ENCODE peak calls at places on chromosomes 1 and 21, in six cellular contexts. Q is GM12878, O is HCT116, U is K562, D is H1, I is HepG2. C is an unnamed sample.
A peak's percentile ranks its signal among the peaks of the same experiment; 100 is the strongest.

GRCh38 chr1:29505537-29506220 is 269.4 kb downstream of the PTPRU start:
- DNase-seq in Q (no peak), O (no peak), U (no peak), D (no peak), I (no peak), C (no peak)

GRCh38 chr1:232793944-232794343 is 11.3 kb upstream of the MAP10 start:
- DNase-seq in Q (no peak), O (peak; percentile 2), U (no peak), D (no peak), I (no peak), C (no peak)

GRCh38 chr1:186178426-186179043 is 196.5 kb downstream of the TPR start:
- DNase-seq in Q (no peak), O (no peak), U (no peak), D (no peak), I (no peak), C (no peak)

GRCh38 chr1:150235436-150235851 is 468 bp downstream of the ANP32E start:
- DNase-seq in Q (no peak), O (no peak), U (peak; percentile 45), D (no peak), I (no peak), C (no peak)

GRCh38 chr1:168114845-168115244 is 21.9 kb downstream of the GPR161 start:
- DNase-seq in Q (no peak), O (no peak), U (no peak), D (no peak), I (no peak), C (no peak)

GRCh38 chr1:167173516-167174184 is 47.0 kb upstream of the POU2F1 start:
- DNase-seq in Q (no peak), O (peak; percentile 60), U (no peak), D (no peak), I (no peak), C (no peak)

GRCh38 chr21:34158866-34159616 is 85.7 kb downstream of the MRPS6 start:
- DNase-seq in Q (no peak), O (no peak), U (no peak), D (no peak), I (no peak), C (no peak)

GRCh38 chr1:15417365-15417934 is 7.8 kb downstream of the EFHD2 start:
- DNase-seq in Q (no peak), O (no peak), U (peak; percentile 62), D (no peak), I (no peak), C (no peak)

GRCh38 chr21:43311303-43311817 is 115.6 kb downstream of the SIK1 start:
- DNase-seq in Q (no peak), O (no peak), U (no peak), D (no peak), I (peak; percentile 68), C (no peak)

GRCh38 chr1:6109688-6110087 is 64.0 kb downstream of the KCNAB2 start:
- DNase-seq in Q (no peak), O (no peak), U (peak; percentile 49), D (no peak), I (no peak), C (no peak)

GRCh38 chr1:201096977-201097856 is 15.0 kb downstream of the CACNA1S start:
- DNase-seq in Q (no peak), O (no peak), U (no peak), D (no peak), I (no peak), C (no peak)

GRCh38 chr1:224343679-224344078 is 13.0 kb upstream of the CNIH4 start:
- DNase-seq in Q (no peak), O (no peak), U (no peak), D (no peak), I (no peak), C (no peak)

GRCh38 chr1:6030144-6030543 is 15.5 kb upstream of the KCNAB2 start:
- DNase-seq in Q (no peak), O (no peak), U (no peak), D (no peak), I (no peak), C (no peak)

GRCh38 chr1:78333426-78334012 is 157.3 kb upstream of the PTGFR start:
- DNase-seq in Q (no peak), O (peak; percentile 37), U (peak; percentile 12), D (no peak), I (peak; percentile 16), C (no peak)

GRCh38 chr21:22235866-22236590 is 1237.8 kb downstream of the NCAM2 start:
- DNase-seq in Q (no peak), O (no peak), U (no peak), D (no peak), I (no peak), C (no peak)

GRCh38 chr1:202501281-202501680 is 152.8 kb downstream of the PPP1R12B start:
- DNase-seq in Q (no peak), O (peak; percentile 12), U (peak; percentile 17), D (no peak), I (peak; percentile 31), C (peak; percentile 28)

GRCh38 chr1:51190996-51191395 is 45.1 kb upstream of the RNF11 start:
- DNase-seq in Q (no peak), O (no peak), U (no peak), D (no peak), I (no peak), C (no peak)

GRCh38 chr21:15058718-15059316 is 6.0 kb downstream of the NRIP1 start:
- DNase-seq in Q (no peak), O (peak; percentile 32), U (peak; percentile 25), D (no peak), I (no peak), C (no peak)

GRCh38 chr1:232472485-232473041 is 157.4 kb downstream of the SIPA1L2 start:
- DNase-seq in Q (no peak), O (no peak), U (no peak), D (no peak), I (no peak), C (peak; percentile 44)

GRCh38 chr21:31354122-31354521 is 10.1 kb upstream of the TIAM1 start:
- DNase-seq in Q (no peak), O (peak; percentile 70), U (no peak), D (no peak), I (no peak), C (no peak)

GRCh38 chr1:111234258-111234657 is 6.7 kb downstream of the CHI3L2 start:
- DNase-seq in Q (no peak), O (no peak), U (no peak), D (no peak), I (no peak), C (no peak)

GRCh38 chr1:3248416-3249141 is 179.6 kb downstream of the PRDM16 start:
- DNase-seq in Q (no peak), O (no peak), U (no peak), D (no peak), I (no peak), C (no peak)

GRCh38 chr1:832136-832535 is 91.6 kb upstream of the SAMD11 start:
- DNase-seq in Q (no peak), O (no peak), U (no peak), D (no peak), I (no peak), C (no peak)
- H3K4me3 ChIP-seq in Q (no peak overlapping the region), O (no peak overlapping the region), U (no peak overlapping the region), D (no peak overlapping the region), I (no peak overlapping the region), C (no peak overlapping the region)

GRCh38 chr1:210328746-210329488 is at the start of gene HHAT:
- DNase-seq in Q (no peak), O (peak; percentile 62), U (peak; percentile 12), D (peak; percentile 10), I (peak; percentile 49), C (peak; percentile 71)

GRCh38 chr1:210330279-210330866 is 1.7 kb downstream of the HHAT start:
- DNase-seq in Q (no peak), O (no peak), U (no peak), D (no peak), I (no peak), C (no peak)

GRCh38 chr1:210332233-210332632 is 3.5 kb downstream of the HHAT start:
- DNase-seq in Q (no peak), O (no peak), U (no peak), D (no peak), I (no peak), C (no peak)

GRCh38 chr1:210325026-210325670 is 3.6 kb upstream of the HHAT start:
- DNase-seq in Q (no peak), O (no peak), U (no peak), D (no peak), I (no peak), C (no peak)

GRCh38 chr1:210328032-210328745 is 513 bp upstream of the HHAT start:
- DNase-seq in Q (no peak), O (no peak), U (no peak), D (no peak), I (no peak), C (no peak)
- TF ChIP-seq ZNF274 in Q (no peak), O (no peak), U (no peak), D (no peak), I (no peak), C (no peak)

DNA sequence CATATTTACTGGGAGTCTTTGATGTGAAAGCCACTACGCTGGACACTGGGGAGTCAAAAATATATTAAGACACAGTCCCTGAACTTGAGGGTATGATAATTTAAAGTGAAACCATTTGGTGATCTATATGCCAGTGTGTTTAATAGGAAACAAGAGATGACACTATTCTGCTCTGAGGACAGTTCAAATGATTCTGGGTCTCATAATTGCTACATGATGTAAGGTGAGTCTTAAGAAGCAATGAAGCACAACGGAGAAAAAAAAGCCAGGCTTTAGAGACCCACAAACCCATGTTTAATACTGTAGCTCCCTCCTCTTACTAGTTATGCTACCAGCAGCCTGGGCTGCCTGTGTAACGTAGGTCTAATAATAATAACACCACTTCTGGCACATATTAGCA is 14.2 kb upstream of the LRRC8D start:
- DNase-seq in Q (no peak), O (no peak), U (no peak), D (no peak), I (no peak), C (no peak)
- H3K27me3 ChIP-seq in Q (no peaks in the 10 kb centered on the region), O (no peaks in the 10 kb centered on the region), U (no peaks in the 10 kb centered on the region), D (no peaks in the 10 kb centered on the region), I (no peaks in the 10 kb centered on the region), C (no peaks in the 10 kb centered on the region)

GRCh38 chr1:39159224-39160036 is 45.1 kb upstream of the MACF1 start:
- DNase-seq in Q (no peak), O (peak; percentile 28), U (no peak), D (no peak), I (peak; percentile 75), C (peak; percentile 76)
- H3K4me3 ChIP-seq in Q (no peak overlapping the region), O (no peak overlapping the region), U (peak overlapping the region; percentile 47), D (peak overlapping the region; percentile 36), I (peak overlapping the region; percentile 64), C (no peak overlapping the region)

DNA sequence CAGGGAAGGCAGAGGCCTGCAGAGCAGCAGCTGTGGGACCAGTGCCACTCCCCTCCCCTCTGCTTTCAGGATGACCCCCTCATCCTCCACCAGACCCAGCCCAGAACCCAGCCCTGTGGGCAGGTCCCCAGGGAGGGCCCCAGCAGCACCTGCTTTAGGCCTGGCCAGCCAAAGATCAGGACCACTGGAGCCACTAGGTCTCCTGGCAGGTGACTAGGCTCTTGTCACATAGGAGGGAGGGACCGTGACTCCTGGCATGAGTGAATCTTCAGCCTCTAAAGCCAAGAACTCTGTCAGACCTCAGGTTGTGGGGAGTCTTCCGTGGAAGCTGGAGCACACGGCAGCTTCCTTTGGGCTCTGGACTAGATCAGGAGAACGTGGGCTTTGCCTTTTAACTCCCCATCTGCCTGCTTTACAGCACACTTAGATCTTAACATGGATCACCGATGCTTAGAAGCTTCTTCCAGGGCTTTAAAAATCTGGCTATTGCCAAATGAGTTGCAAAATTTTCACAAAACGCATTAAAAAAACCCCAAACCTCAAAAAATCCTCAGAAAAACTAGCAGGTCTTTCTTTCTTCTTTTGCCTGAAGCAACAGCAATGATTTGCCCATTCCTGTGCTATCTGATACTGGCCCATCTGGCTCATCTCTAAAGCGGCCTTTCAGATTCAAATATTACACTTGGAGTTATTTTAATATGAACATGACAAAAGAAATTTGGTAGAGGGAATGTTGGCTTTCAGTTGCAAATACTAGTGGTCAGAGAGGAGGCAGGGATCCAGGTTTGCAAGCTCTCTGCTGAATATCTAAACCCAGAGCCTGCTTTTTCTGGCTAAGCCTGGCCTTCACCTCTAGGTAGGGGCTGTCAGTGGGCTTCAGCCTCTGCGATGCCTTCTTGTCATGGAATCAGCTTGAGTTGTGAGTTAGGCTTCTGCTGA is 235.2 kb downstream of the SDCCAG8 start:
- DNase-seq in Q (no peak), O (no peak), U (no peak), D (no peak), I (no peak), C (peak; percentile 81)
- TF ChIP-seq ZNF274 in Q (no peak), O (no peak), U (no peak), D (no peak), I (no peak), C (no peak)